ENCODE peak calls at places on chromosomes 7 and 10, in six cellular contexts. One of them, this sample, is unnamed.

GRCh38 chr7:130489140-130489967 is 2.5 kb upstream of the MEST start:
- DNase-seq in SK-MEL-5: no peak
- DNase-seq in DMS153: no peak
- DNase-seq in fibroblast of mammary gland: no peak
- DNase-seq in anterior cingulate cortex: no peak
- DNase-seq in CD4-positive, alpha-beta T cell: no peak
- DNase-seq in this sample: no peak

GRCh38 chr7:27185708-27186449 is 847 bp upstream of the HOXA11 start:
- DNase-seq in CD4-positive, alpha-beta T cell: no peak
- DNase-seq in fibroblast of mammary gland: no peak
- DNase-seq in DMS153: no peak
- DNase-seq in anterior cingulate cortex: no peak
- DNase-seq in SK-MEL-5: no peak
- DNase-seq in this sample: no peak

GRCh38 chr7:44264221-44264956 is 61.0 kb downstream of the CAMK2B start:
- DNase-seq in anterior cingulate cortex: no peak
- DNase-seq in fibroblast of mammary gland: no peak
- DNase-seq in CD4-positive, alpha-beta T cell: no peak
- DNase-seq in SK-MEL-5: no peak
- DNase-seq in DMS153: peak; percentile 87
- DNase-seq in this sample: no peak

GRCh38 chr7:3446786-3447185 is 145.7 kb downstream of the SDK1 start:
- DNase-seq in fibroblast of mammary gland: peak; percentile 60
- DNase-seq in CD4-positive, alpha-beta T cell: no peak
- DNase-seq in anterior cingulate cortex: no peak
- DNase-seq in DMS153: no peak
- DNase-seq in SK-MEL-5: no peak
- DNase-seq in this sample: no peak

GRCh38 chr10:120437541-120437940 is 19.5 kb upstream of the PLPP4 start:
- DNase-seq in SK-MEL-5: no peak
- DNase-seq in DMS153: no peak
- DNase-seq in fibroblast of mammary gland: no peak
- DNase-seq in CD4-positive, alpha-beta T cell: no peak
- DNase-seq in anterior cingulate cortex: no peak
- DNase-seq in this sample: no peak

GRCh38 chr7:111089822-111090426 is 1.0 kb upstream of the LRRN3 start:
- DNase-seq in fibroblast of mammary gland: peak; percentile 66
- DNase-seq in SK-MEL-5: peak; percentile 75
- DNase-seq in anterior cingulate cortex: no peak
- DNase-seq in CD4-positive, alpha-beta T cell: no peak
- DNase-seq in DMS153: peak; percentile 62
- DNase-seq in this sample: peak; percentile 68

GRCh38 chr10:87733081-87733480 is 73.4 kb downstream of the PAPSS2 start:
- DNase-seq in DMS153: no peak
- DNase-seq in anterior cingulate cortex: no peak
- DNase-seq in SK-MEL-5: peak; percentile 90
- DNase-seq in fibroblast of mammary gland: no peak
- DNase-seq in CD4-positive, alpha-beta T cell: no peak
- DNase-seq in this sample: no peak

GRCh38 chr7:149196705-149197171 is 1.4 kb downstream of the ZNF282 start:
- DNase-seq in anterior cingulate cortex: no peak
- DNase-seq in CD4-positive, alpha-beta T cell: no peak
- DNase-seq in DMS153: no peak
- DNase-seq in SK-MEL-5: peak; percentile 20
- DNase-seq in fibroblast of mammary gland: peak; percentile 31
- DNase-seq in this sample: peak; percentile 37

GRCh38 chr7:21617916-21618390 is 75.1 kb downstream of the DNAH11 start:
- DNase-seq in DMS153: no peak
- DNase-seq in SK-MEL-5: no peak
- DNase-seq in CD4-positive, alpha-beta T cell: no peak
- DNase-seq in fibroblast of mammary gland: peak; percentile 74
- DNase-seq in anterior cingulate cortex: no peak
- DNase-seq in this sample: no peak

GRCh38 chr10:35574924-35575352 is 30.2 kb upstream of the GJD4 start:
- DNase-seq in CD4-positive, alpha-beta T cell: no peak
- DNase-seq in fibroblast of mammary gland: peak; percentile 95
- DNase-seq in anterior cingulate cortex: no peak
- DNase-seq in SK-MEL-5: peak; percentile 7
- DNase-seq in DMS153: no peak
- DNase-seq in this sample: no peak

GRCh38 chr7:149354119-149354518 is 92.1 kb downstream of the ZNF783 start:
- DNase-seq in anterior cingulate cortex: peak; percentile 41
- DNase-seq in SK-MEL-5: no peak
- DNase-seq in fibroblast of mammary gland: no peak
- DNase-seq in DMS153: no peak
- DNase-seq in CD4-positive, alpha-beta T cell: no peak
- DNase-seq in this sample: no peak

GRCh38 chr10:111221682-111222470 is 145.0 kb downstream of the ADRA2A start:
- DNase-seq in fibroblast of mammary gland: no peak
- DNase-seq in DMS153: no peak
- DNase-seq in anterior cingulate cortex: no peak
- DNase-seq in SK-MEL-5: no peak
- DNase-seq in CD4-positive, alpha-beta T cell: no peak
- DNase-seq in this sample: no peak

GRCh38 chr7:123440202-123440601 is 94.2 kb downstream of the IQUB start:
- DNase-seq in anterior cingulate cortex: no peak
- DNase-seq in DMS153: no peak
- DNase-seq in SK-MEL-5: no peak
- DNase-seq in CD4-positive, alpha-beta T cell: no peak
- DNase-seq in fibroblast of mammary gland: no peak
- DNase-seq in this sample: no peak

GRCh38 chr10:76763360-76763759 is 874.2 kb downstream of the KCNMA1 start:
- DNase-seq in SK-MEL-5: no peak
- DNase-seq in CD4-positive, alpha-beta T cell: no peak
- DNase-seq in anterior cingulate cortex: no peak
- DNase-seq in fibroblast of mammary gland: no peak
- DNase-seq in DMS153: no peak
- DNase-seq in this sample: no peak

GRCh38 chr7:106176414-106177294 is 64.5 kb upstream of the SYPL1 start:
- DNase-seq in fibroblast of mammary gland: peak; percentile 70
- DNase-seq in anterior cingulate cortex: peak; percentile 72
- DNase-seq in DMS153: peak; percentile 64
- DNase-seq in CD4-positive, alpha-beta T cell: peak; percentile 37
- DNase-seq in SK-MEL-5: peak; percentile 91
- DNase-seq in this sample: peak; percentile 48

GRCh38 chr10:94680544-94680943 is 3.0 kb upstream of the CYP2C18 start:
- DNase-seq in SK-MEL-5: no peak
- DNase-seq in DMS153: no peak
- DNase-seq in fibroblast of mammary gland: peak; percentile 0
- DNase-seq in anterior cingulate cortex: no peak
- DNase-seq in CD4-positive, alpha-beta T cell: no peak
- DNase-seq in this sample: no peak

GRCh38 chr10:114491933-114492332 is 87.6 kb upstream of the AFAP1L2 start:
- DNase-seq in fibroblast of mammary gland: peak; percentile 37
- DNase-seq in DMS153: no peak
- DNase-seq in anterior cingulate cortex: no peak
- DNase-seq in CD4-positive, alpha-beta T cell: no peak
- DNase-seq in SK-MEL-5: no peak
- DNase-seq in this sample: no peak

GRCh38 chr7:31776616-31777015 is 89.6 kb downstream of the PPP1R17 start:
- DNase-seq in DMS153: no peak
- DNase-seq in anterior cingulate cortex: no peak
- DNase-seq in CD4-positive, alpha-beta T cell: no peak
- DNase-seq in fibroblast of mammary gland: peak; percentile 60
- DNase-seq in SK-MEL-5: no peak
- DNase-seq in this sample: no peak

GRCh38 chr10:124062390-124062789 is 31.0 kb downstream of the CHST15 start:
- DNase-seq in DMS153: no peak
- DNase-seq in fibroblast of mammary gland: no peak
- DNase-seq in CD4-positive, alpha-beta T cell: no peak
- DNase-seq in SK-MEL-5: no peak
- DNase-seq in anterior cingulate cortex: no peak
- DNase-seq in this sample: no peak

This sample was measured in T-helper 1 cell.